ENCODE peak calls at places on chromosome 7, in six cellular contexts. One of them, this sample, is unnamed.

GRCh38 chr7:103866919-103867318 is 122.5 kb downstream of the RELN start:
- DNase-seq in lung microvascular endothelial cell: no peak
- DNase-seq in left colon: no peak
- DNase-seq in A549: no peak
- DNase-seq in activated T-cell treated with anti-CD3 and anti-CD28 coated beads, Interleukin-2, amount 50 U/mL, for 72 hours: no peak
- DNase-seq in NCI-H1048: no peak
- DNase-seq in this sample: no peak

GRCh38 chr7:41834805-41835694 is 132.2 kb upstream of the INHBA start:
- DNase-seq in activated T-cell treated with anti-CD3 and anti-CD28 coated beads, Interleukin-2, amount 50 U/mL, for 72 hours: no peak
- DNase-seq in lung microvascular endothelial cell: no peak
- DNase-seq in left colon: no peak
- DNase-seq in A549: no peak
- DNase-seq in NCI-H1048: no peak
- DNase-seq in this sample: no peak

GRCh38 chr7:21603477-21603876 is 60.6 kb downstream of the DNAH11 start:
- DNase-seq in activated T-cell treated with anti-CD3 and anti-CD28 coated beads, Interleukin-2, amount 50 U/mL, for 72 hours: no peak
- DNase-seq in left colon: no peak
- DNase-seq in lung microvascular endothelial cell: no peak
- DNase-seq in NCI-H1048: no peak
- DNase-seq in A549: no peak
- DNase-seq in this sample: no peak

GRCh38 chr7:25091757-25092156 is 33.3 kb downstream of the CYCS start:
- DNase-seq in activated T-cell treated with anti-CD3 and anti-CD28 coated beads, Interleukin-2, amount 50 U/mL, for 72 hours: no peak
- DNase-seq in NCI-H1048: no peak
- DNase-seq in left colon: no peak
- DNase-seq in A549: no peak
- DNase-seq in lung microvascular endothelial cell: no peak
- DNase-seq in this sample: no peak

GRCh38 chr7:101669307-101669706 is 40.2 kb upstream of the MYL10 start:
- DNase-seq in A549: peak
- DNase-seq in lung microvascular endothelial cell: no peak
- DNase-seq in NCI-H1048: no peak
- DNase-seq in activated T-cell treated with anti-CD3 and anti-CD28 coated beads, Interleukin-2, amount 50 U/mL, for 72 hours: no peak
- DNase-seq in left colon: peak
- DNase-seq in this sample: no peak

GRCh38 chr7:5591547-5591899 is 167.9 kb upstream of the TNRC18 start:
- DNase-seq in activated T-cell treated with anti-CD3 and anti-CD28 coated beads, Interleukin-2, amount 50 U/mL, for 72 hours: no peak
- DNase-seq in lung microvascular endothelial cell: peak
- DNase-seq in left colon: no peak
- DNase-seq in A549: peak
- DNase-seq in NCI-H1048: no peak
- DNase-seq in this sample: no peak

GRCh38 chr7:35370694-35371093 is 116.8 kb upstream of the TBX20 start:
- DNase-seq in NCI-H1048: no peak
- DNase-seq in activated T-cell treated with anti-CD3 and anti-CD28 coated beads, Interleukin-2, amount 50 U/mL, for 72 hours: no peak
- DNase-seq in left colon: no peak
- DNase-seq in A549: no peak
- DNase-seq in lung microvascular endothelial cell: no peak
- DNase-seq in this sample: no peak

GRCh38 chr7:98733036-98733435 is 116.0 kb downstream of the NPTX2 start:
- DNase-seq in lung microvascular endothelial cell: peak
- DNase-seq in activated T-cell treated with anti-CD3 and anti-CD28 coated beads, Interleukin-2, amount 50 U/mL, for 72 hours: peak
- DNase-seq in left colon: peak
- DNase-seq in A549: peak
- DNase-seq in NCI-H1048: no peak
- DNase-seq in this sample: no peak

GRCh38 chr7:158300427-158300826 is 287.2 kb downstream of the PTPRN2 start:
- DNase-seq in A549: no peak
- DNase-seq in NCI-H1048: no peak
- DNase-seq in left colon: no peak
- DNase-seq in activated T-cell treated with anti-CD3 and anti-CD28 coated beads, Interleukin-2, amount 50 U/mL, for 72 hours: no peak
- DNase-seq in lung microvascular endothelial cell: no peak
- DNase-seq in this sample: no peak

GRCh38 chr7:80659120-80660055 is 20.9 kb downstream of the CD36 start:
- DNase-seq in left colon: no peak
- DNase-seq in NCI-H1048: no peak
- DNase-seq in activated T-cell treated with anti-CD3 and anti-CD28 coated beads, Interleukin-2, amount 50 U/mL, for 72 hours: no peak
- DNase-seq in A549: peak
- DNase-seq in lung microvascular endothelial cell: peak
- DNase-seq in this sample: no peak

GRCh38 chr7:140542226-140542625 is 62.9 kb upstream of the MKRN1 start:
- DNase-seq in left colon: no peak
- DNase-seq in NCI-H1048: no peak
- DNase-seq in lung microvascular endothelial cell: peak
- DNase-seq in activated T-cell treated with anti-CD3 and anti-CD28 coated beads, Interleukin-2, amount 50 U/mL, for 72 hours: no peak
- DNase-seq in A549: peak
- DNase-seq in this sample: peak

GRCh38 chr7:106284516-106285050 is at the start of gene NAMPT:
- DNase-seq in A549: no peak
- DNase-seq in lung microvascular endothelial cell: peak
- DNase-seq in activated T-cell treated with anti-CD3 and anti-CD28 coated beads, Interleukin-2, amount 50 U/mL, for 72 hours: peak
- DNase-seq in NCI-H1048: no peak
- DNase-seq in left colon: peak
- DNase-seq in this sample: peak

GRCh38 chr7:95213148-95213547 is 111.2 kb downstream of the PON1 start:
- DNase-seq in lung microvascular endothelial cell: no peak
- DNase-seq in A549: no peak
- DNase-seq in activated T-cell treated with anti-CD3 and anti-CD28 coated beads, Interleukin-2, amount 50 U/mL, for 72 hours: no peak
- DNase-seq in left colon: no peak
- DNase-seq in NCI-H1048: no peak
- DNase-seq in this sample: no peak

GRCh38 chr7:6641305-6642035 is 4.4 kb downstream of the ZNF316 start:
- DNase-seq in activated T-cell treated with anti-CD3 and anti-CD28 coated beads, Interleukin-2, amount 50 U/mL, for 72 hours: no peak
- DNase-seq in lung microvascular endothelial cell: peak
- DNase-seq in left colon: no peak
- DNase-seq in NCI-H1048: no peak
- DNase-seq in A549: no peak
- DNase-seq in this sample: no peak

GRCh38 chr7:1920886-1921285 is 250.8 kb downstream of the ELFN1 start:
- DNase-seq in NCI-H1048: no peak
- DNase-seq in left colon: no peak
- DNase-seq in activated T-cell treated with anti-CD3 and anti-CD28 coated beads, Interleukin-2, amount 50 U/mL, for 72 hours: no peak
- DNase-seq in lung microvascular endothelial cell: no peak
- DNase-seq in A549: no peak
- DNase-seq in this sample: no peak

GRCh38 chr7:131077735-131078134 is 249.9 kb upstream of the MKLN1 start:
- DNase-seq in lung microvascular endothelial cell: no peak
- DNase-seq in A549: no peak
- DNase-seq in NCI-H1048: no peak
- DNase-seq in left colon: no peak
- DNase-seq in activated T-cell treated with anti-CD3 and anti-CD28 coated beads, Interleukin-2, amount 50 U/mL, for 72 hours: no peak
- DNase-seq in this sample: no peak

GRCh38 chr7:69847921-69848612 is 249.8 kb downstream of the AUTS2 start:
- DNase-seq in NCI-H1048: no peak
- DNase-seq in left colon: no peak
- DNase-seq in A549: no peak
- DNase-seq in activated T-cell treated with anti-CD3 and anti-CD28 coated beads, Interleukin-2, amount 50 U/mL, for 72 hours: no peak
- DNase-seq in lung microvascular endothelial cell: no peak
- DNase-seq in this sample: no peak

GRCh38 chr7:123645516-123645915 is 10.2 kb upstream of the LMOD2 start:
- DNase-seq in activated T-cell treated with anti-CD3 and anti-CD28 coated beads, Interleukin-2, amount 50 U/mL, for 72 hours: no peak
- DNase-seq in left colon: no peak
- DNase-seq in NCI-H1048: no peak
- DNase-seq in lung microvascular endothelial cell: no peak
- DNase-seq in A549: no peak
- DNase-seq in this sample: peak

GRCh38 chr7:2886900-2887299 is 42.8 kb upstream of the GNA12 start:
- DNase-seq in NCI-H1048: peak
- DNase-seq in activated T-cell treated with anti-CD3 and anti-CD28 coated beads, Interleukin-2, amount 50 U/mL, for 72 hours: peak
- DNase-seq in A549: peak
- DNase-seq in lung microvascular endothelial cell: peak
- DNase-seq in left colon: peak
- DNase-seq in this sample: no peak

GRCh38 chr7:74334026-74334425 is 44.8 kb downstream of the CLIP2 start:
- DNase-seq in lung microvascular endothelial cell: no peak
- DNase-seq in NCI-H1048: no peak
- DNase-seq in A549: peak
- DNase-seq in left colon: no peak
- DNase-seq in activated T-cell treated with anti-CD3 and anti-CD28 coated beads, Interleukin-2, amount 50 U/mL, for 72 hours: no peak
- DNase-seq in this sample: no peak

GRCh38 chr7:41817386-41817785 is 114.5 kb upstream of the INHBA start:
- DNase-seq in activated T-cell treated with anti-CD3 and anti-CD28 coated beads, Interleukin-2, amount 50 U/mL, for 72 hours: peak
- DNase-seq in A549: no peak
- DNase-seq in left colon: no peak
- DNase-seq in NCI-H1048: no peak
- DNase-seq in lung microvascular endothelial cell: no peak
- DNase-seq in this sample: no peak

GRCh38 chr7:11450246-11450645 is 381.8 kb downstream of the THSD7A start:
- DNase-seq in A549: no peak
- DNase-seq in left colon: no peak
- DNase-seq in lung microvascular endothelial cell: peak
- DNase-seq in NCI-H1048: no peak
- DNase-seq in activated T-cell treated with anti-CD3 and anti-CD28 coated beads, Interleukin-2, amount 50 U/mL, for 72 hours: no peak
- DNase-seq in this sample: no peak

GRCh38 chr7:46301677-46302076 is 380.6 kb upstream of the IGFBP3 start:
- DNase-seq in left colon: no peak
- DNase-seq in A549: no peak
- DNase-seq in activated T-cell treated with anti-CD3 and anti-CD28 coated beads, Interleukin-2, amount 50 U/mL, for 72 hours: no peak
- DNase-seq in NCI-H1048: no peak
- DNase-seq in lung microvascular endothelial cell: no peak
- DNase-seq in this sample: no peak

GRCh38 chr7:1286946-1287628 is 54.4 kb downstream of the UNCX start:
- DNase-seq in activated T-cell treated with anti-CD3 and anti-CD28 coated beads, Interleukin-2, amount 50 U/mL, for 72 hours: no peak
- DNase-seq in NCI-H1048: no peak
- DNase-seq in lung microvascular endothelial cell: no peak
- DNase-seq in left colon: no peak
- DNase-seq in A549: no peak
- DNase-seq in this sample: peak

GRCh38 chr7:607938-608337 is 88.3 kb upstream of the PDGFA start:
- DNase-seq in activated T-cell treated with anti-CD3 and anti-CD28 coated beads, Interleukin-2, amount 50 U/mL, for 72 hours: peak
- DNase-seq in left colon: no peak
- DNase-seq in NCI-H1048: no peak
- DNase-seq in lung microvascular endothelial cell: peak
- DNase-seq in A549: no peak
- DNase-seq in this sample: no peak

GRCh38 chr7:14381306-14381705 is 391.8 kb upstream of the ETV1 start:
- DNase-seq in activated T-cell treated with anti-CD3 and anti-CD28 coated beads, Interleukin-2, amount 50 U/mL, for 72 hours: no peak
- DNase-seq in A549: no peak
- DNase-seq in NCI-H1048: no peak
- DNase-seq in lung microvascular endothelial cell: no peak
- DNase-seq in left colon: no peak
- DNase-seq in this sample: no peak

GRCh38 chr7:139332960-139333359 is 8.2 kb upstream of the FMC1 start:
- DNase-seq in NCI-H1048: no peak
- DNase-seq in lung microvascular endothelial cell: no peak
- DNase-seq in A549: no peak
- DNase-seq in left colon: no peak
- DNase-seq in activated T-cell treated with anti-CD3 and anti-CD28 coated beads, Interleukin-2, amount 50 U/mL, for 72 hours: no peak
- DNase-seq in this sample: no peak